ENCODE peak calls at places on chromosomes 4 and X, in nine cellular contexts. N is stimulated activated CD4-positive, alpha-beta T cell treated with anti-CD3 and anti-CD28 coated beads, Interleukin-15, amount 100 ng/mL, for 24 hours; W is caudate nucleus; J is Daoy; V is NCI-H510A treated with DMSO at 0.1 percent for 48 hours; T is GM20000; Y is fibroblast of lung; B is nephron progenitor cell; P is esophagus squamous epithelium. O is an unnamed sample.

GRCh38 chrX:118272237-118272636 is 73.7 kb upstream of the WDR44 start:
- DNase-seq in N (no peak), W (no peak), J (no peak), V (no peak), T (no peak), Y (peak), B (no peak), P (no peak), O (peak)

GRCh38 chr4:8763966-8764901 is 107.4 kb downstream of the HMX1 start:
- DNase-seq in N (no peak), W (no peak), J (no peak), V (no peak), T (no peak), Y (no peak), B (no peak), P (no peak), O (no peak)

GRCh38 chr4:8912089-8912455 is 40.4 kb upstream of the HMX1 start:
- DNase-seq in N (no peak), W (no peak), J (no peak), V (no peak), T (peak), Y (no peak), B (no peak), P (no peak), O (no peak)

GRCh38 chr4:8506373-8507250 is 66.0 kb downstream of the TRMT44 start:
- DNase-seq in N (no peak), W (no peak), J (peak), V (no peak), T (no peak), Y (peak), B (no peak), P (no peak), O (no peak)

GRCh38 chr4:10529891-10530786 is 72.9 kb upstream of the ZNF518B start:
- DNase-seq in N (no peak), W (no peak), J (peak), V (no peak), T (no peak), Y (peak), B (no peak), P (no peak), O (no peak)

GRCh38 chr4:140609548-140610425 is 41.0 kb upstream of the UCP1 start:
- DNase-seq in N (no peak), W (no peak), J (peak), V (peak), T (peak), Y (peak), B (peak), P (no peak), O (peak)

GRCh38 chrX:119690921-119691716 is 1.8 kb downstream of the SEPTIN6 start:
- DNase-seq in N (peak), W (no peak), J (peak), V (no peak), T (no peak), Y (peak), B (peak), P (no peak), O (peak)

GRCh38 chr4:113673450-113673849 is 88.1 kb downstream of the CAMK2D start:
- DNase-seq in N (peak), W (no peak), J (peak), V (no peak), T (peak), Y (no peak), B (no peak), P (no peak), O (no peak)

GRCh38 chrX:10233173-10233572 is 76.4 kb downstream of the CLCN4 start:
- DNase-seq in N (no peak), W (no peak), J (peak), V (no peak), T (no peak), Y (no peak), B (no peak), P (no peak), O (no peak)

GRCh38 chr4:137106287-137106686 is 426.0 kb downstream of the PCDH18 start:
- DNase-seq in N (no peak), W (no peak), J (no peak), V (no peak), T (no peak), Y (peak), B (no peak), P (no peak), O (no peak)

GRCh38 chrX:101257448-101258259 is 33.5 kb downstream of the TAF7L start:
- DNase-seq in N (no peak), W (no peak), J (peak), V (no peak), T (no peak), Y (peak), B (no peak), P (no peak), O (no peak)

GRCh38 chrX:154328646-154329045 is 33.1 kb downstream of the TKTL1 start:
- DNase-seq in N (no peak), W (no peak), J (no peak), V (no peak), T (no peak), Y (no peak), B (no peak), P (no peak), O (no peak)

GRCh38 chr4:67680568-67681222 is 20.3 kb downstream of the UBA6 start:
- DNase-seq in N (no peak), W (no peak), J (no peak), V (no peak), T (no peak), Y (no peak), B (no peak), P (no peak), O (no peak)

GRCh38 chrX:68183612-68184214 is 249.6 kb downstream of the OPHN1 start:
- DNase-seq in N (no peak), W (no peak), J (peak), V (peak), T (no peak), Y (peak), B (no peak), P (no peak), O (peak)

GRCh38 chr4:117467404-117467803 is 382.0 kb upstream of the TRAM1L1 start:
- DNase-seq in N (no peak), W (no peak), J (no peak), V (no peak), T (no peak), Y (peak), B (no peak), P (no peak), O (no peak)

GRCh38 chrX:115330498-115331138 is 41.1 kb downstream of the LUZP4 start:
- DNase-seq in N (peak), W (no peak), J (peak), V (peak), T (peak), Y (peak), B (peak), P (no peak), O (peak)

GRCh38 chrX:10325606-10326005 is 168.8 kb downstream of the CLCN4 start:
- DNase-seq in N (no peak), W (no peak), J (no peak), V (no peak), T (no peak), Y (peak), B (no peak), P (no peak), O (no peak)

GRCh38 chr4:129014566-129015509 is 78.5 kb downstream of the SCLT1 start:
- DNase-seq in N (no peak), W (no peak), J (no peak), V (no peak), T (no peak), Y (no peak), B (no peak), P (no peak), O (no peak)

GRCh38 chr4:185066179-185066578 is 47.9 kb downstream of the HELT start:
- DNase-seq in N (no peak), W (no peak), J (no peak), V (no peak), T (no peak), Y (no peak), B (no peak), P (no peak), O (no peak)

GRCh38 chrX:1011632-1012283 is 200.7 kb downstream of the CRLF2 start:
- DNase-seq in N (peak), W (no peak), J (no peak), V (no peak), T (no peak), Y (no peak), B (no peak), P (no peak), O (no peak)

GRCh38 chr4:3725936-3726895 is 40.0 kb upstream of the ADRA2C start:
- DNase-seq in N (no peak), W (no peak), J (no peak), V (no peak), T (no peak), Y (no peak), B (no peak), P (no peak), O (no peak)

GRCh38 chr4:15756361-15756861 is 21.7 kb upstream of the CD38 start:
- DNase-seq in N (peak), W (no peak), J (peak), V (no peak), T (no peak), Y (peak), B (no peak), P (no peak), O (no peak)

GRCh38 chr4:152259866-152260265 is 276.0 kb downstream of the FBXW7 start:
- DNase-seq in N (no peak), W (no peak), J (peak), V (no peak), T (no peak), Y (peak), B (no peak), P (no peak), O (no peak)

GRCh38 chr4:76590847-76591281 is 155.8 kb downstream of the SHROOM3 start:
- DNase-seq in N (no peak), W (no peak), J (no peak), V (no peak), T (no peak), Y (no peak), B (no peak), P (no peak), O (no peak)

O was measured in erythroblast.